ENCODE peak calls at places on chromosomes 6 and 20, in six cellular contexts. Y is HCT116, K is colonic mucosa, V is IMR-90, I is endodermal cell, D is HepG2. A is an unnamed sample.

GRCh38 chr20:19952392-19952791 is 64.8 kb upstream of the NAA20 start:
- DNase-seq in Y (no peak), K (no peak), V (no peak), I (no peak), D (no peak), A (no peak)

GRCh38 chr6:12327391-12327790 is 37.2 kb downstream of the EDN1 start:
- DNase-seq in Y (no peak), K (no peak), V (peak), I (no peak), D (no peak), A (no peak)

GRCh38 chr20:19947611-19948264 is 69.4 kb upstream of the NAA20 start:
- DNase-seq in Y (no peak), K (no peak), V (peak), I (peak), D (no peak), A (peak)

GRCh38 chr6:912871-913663 is 220.1 kb upstream of the EXOC2 start:
- DNase-seq in Y (peak), K (no peak), V (peak), I (peak), D (peak), A (peak)

GRCh38 chr20:3129094-3129493 is 30.6 kb downstream of the FASTKD5 start:
- DNase-seq in Y (no peak), K (no peak), V (no peak), I (no peak), D (no peak), A (no peak)

GRCh38 chr6:83183082-83183828 is 9.8 kb downstream of the PGM3 start:
- DNase-seq in Y (no peak), K (no peak), V (peak), I (no peak), D (no peak), A (no peak)

GRCh38 chr6:136210450-136211165 is 39.5 kb downstream of the MTFR2 start:
- DNase-seq in Y (no peak), K (no peak), V (no peak), I (no peak), D (no peak), A (no peak)

GRCh38 chr20:60071965-60072364 is 113.7 kb downstream of the CDH26 start:
- DNase-seq in Y (no peak), K (no peak), V (peak), I (no peak), D (no peak), A (no peak)

GRCh38 chr6:129280719-129281118 is 397.8 kb downstream of the LAMA2 start:
- DNase-seq in Y (no peak), K (no peak), V (no peak), I (no peak), D (no peak), A (no peak)

GRCh38 chr20:63978319-63979220 is 872 bp downstream of the SAMD10 start:
- DNase-seq in Y (no peak), K (peak), V (peak), I (peak), D (peak), A (peak)

GRCh38 chr6:132298344-132298949 is 102.8 kb downstream of the MOXD1 start:
- DNase-seq in Y (peak), K (peak), V (peak), I (peak), D (peak), A (peak)

GRCh38 chr20:33415948-33416347 is 14.6 kb upstream of the CDK5RAP1 start:
- DNase-seq in Y (no peak), K (peak), V (peak), I (peak), D (peak), A (peak)

GRCh38 chr20:57439432-57439831 is 48.2 kb downstream of the RBM38 start:
- DNase-seq in Y (no peak), K (peak), V (no peak), I (no peak), D (no peak), A (no peak)

GRCh38 chr6:147287869-147288271 is 83.7 kb downstream of the STXBP5 start:
- DNase-seq in Y (peak), K (no peak), V (peak), I (no peak), D (no peak), A (no peak)

GRCh38 chr6:158022749-158023596 is 41.3 kb downstream of the SYNJ2 start:
- DNase-seq in Y (no peak), K (no peak), V (no peak), I (peak), D (no peak), A (no peak)

DNA sequence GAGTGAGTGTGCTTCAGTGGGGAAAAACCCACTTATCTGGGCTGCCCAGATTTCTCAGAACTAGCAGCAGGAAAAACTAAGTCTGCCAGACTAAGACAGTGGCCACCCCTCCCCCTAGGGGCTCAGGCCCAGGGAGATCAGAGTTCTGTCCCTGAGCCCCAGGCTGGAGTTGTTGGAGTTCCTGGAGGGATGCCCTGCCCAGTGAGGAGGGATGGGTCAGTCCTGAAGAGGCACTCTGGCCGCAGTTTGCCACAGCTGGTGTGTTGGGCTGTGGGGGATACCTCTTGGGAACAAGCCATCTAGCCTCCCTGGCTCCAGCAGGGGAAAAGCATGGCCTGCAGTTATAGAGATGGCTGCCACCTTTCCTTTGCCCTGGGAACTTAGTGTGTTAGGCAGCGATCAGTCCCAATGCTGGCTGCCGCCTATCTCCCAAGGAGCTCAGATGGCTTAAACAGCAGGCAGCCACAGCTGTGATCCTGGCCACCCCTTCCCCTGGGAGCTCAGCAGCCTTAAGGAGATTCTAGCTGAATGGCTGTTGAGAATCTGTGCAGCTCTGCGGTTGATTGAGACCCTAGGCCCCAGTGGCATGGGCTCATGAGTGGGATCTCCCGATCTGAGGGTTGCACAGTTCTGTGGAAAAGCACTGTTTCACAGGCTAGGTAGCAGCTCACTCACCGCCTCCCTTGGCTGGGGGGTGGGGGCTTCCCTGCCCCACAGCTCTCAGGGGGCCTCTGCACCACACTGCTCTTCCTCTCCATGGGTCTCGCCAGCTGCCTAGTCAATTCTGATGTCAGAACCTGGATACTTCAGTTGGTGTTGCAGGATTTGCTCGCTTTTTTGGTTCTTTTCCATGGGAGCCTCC is 13.2 kb downstream of the SIRPG start:
- DNase-seq in Y (no peak), K (no peak), V (no peak), I (no peak), D (no peak), A (no peak)
- H3K9ac ChIP-seq in Y (no peak), K (no peak), V (no peak), I (no peak), D (no peak), A (no peak)

GRCh38 chr6:42259841-42260395 is 42.3 kb upstream of the MRPS10 start:
- DNase-seq in Y (no peak), K (no peak), V (no peak), I (no peak), D (no peak), A (peak)
- H3K4me3 ChIP-seq in Y (peak), K (no peak), V (no peak), I (no peak), D (no peak), A (no peak)

GRCh38 chr20:62512812-62513211 is 37.0 kb upstream of the GATA5 start:
- DNase-seq in Y (no peak), K (no peak), V (no peak), I (no peak), D (no peak), A (no peak)
- H3K9ac ChIP-seq in Y (no peak), K (no peak), V (no peak), I (no peak), D (no peak), A (no peak)

DNA sequence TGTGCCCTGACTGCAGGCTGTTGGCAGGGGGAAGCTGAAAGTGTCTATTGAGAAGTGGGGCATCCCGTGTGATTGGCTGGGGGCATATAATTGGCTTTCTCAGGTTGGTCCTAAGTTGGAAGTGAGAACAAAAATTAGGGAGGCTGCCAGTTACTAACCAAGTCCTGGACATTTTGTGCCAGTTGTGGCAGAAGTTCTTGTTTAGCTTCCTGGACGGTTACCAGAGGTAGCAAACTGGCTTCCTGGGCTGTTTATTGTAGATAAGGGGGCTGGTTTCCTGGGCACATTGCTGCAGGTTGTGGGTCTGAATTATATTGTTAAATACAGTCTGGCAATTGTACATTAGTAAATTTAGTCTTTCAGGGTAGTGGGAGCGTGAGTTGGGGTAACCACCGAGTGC is 50.6 kb upstream of the SLC2A12 start:
- DNase-seq in Y (no peak), K (no peak), V (no peak), I (no peak), D (no peak), A (no peak)
- H3K4me3 ChIP-seq in Y (no peak), K (no peak), V (no peak), I (no peak), D (no peak), A (no peak)

GRCh38 chr6:97548354-97548753 is 265.3 kb upstream of the MMS22L start:
- DNase-seq in Y (no peak), K (no peak), V (no peak), I (no peak), D (no peak), A (no peak)
- H3K9ac ChIP-seq in Y (no peak), K (no peak), V (no peak), I (no peak), D (no peak), A (no peak)

GRCh38 chr6:30985490-30985889 is 2.0 kb downstream of the MUC21 start:
- DNase-seq in Y (no peak), K (no peak), V (no peak), I (no peak), D (no peak), A (no peak)

GRCh38 chr6:30983439-30983838 is at the start of gene MUC21:
- DNase-seq in Y (no peak), K (no peak), V (no peak), I (no peak), D (no peak), A (no peak)

GRCh38 chr6:30979690-30980089 is 3.8 kb upstream of the MUC21 start:
- DNase-seq in Y (no peak), K (no peak), V (no peak), I (no peak), D (no peak), A (no peak)

GRCh38 chr6:30979076-30979475 is 4.4 kb upstream of the MUC21 start:
- DNase-seq in Y (no peak), K (no peak), V (no peak), I (no peak), D (no peak), A (no peak)

DNA sequence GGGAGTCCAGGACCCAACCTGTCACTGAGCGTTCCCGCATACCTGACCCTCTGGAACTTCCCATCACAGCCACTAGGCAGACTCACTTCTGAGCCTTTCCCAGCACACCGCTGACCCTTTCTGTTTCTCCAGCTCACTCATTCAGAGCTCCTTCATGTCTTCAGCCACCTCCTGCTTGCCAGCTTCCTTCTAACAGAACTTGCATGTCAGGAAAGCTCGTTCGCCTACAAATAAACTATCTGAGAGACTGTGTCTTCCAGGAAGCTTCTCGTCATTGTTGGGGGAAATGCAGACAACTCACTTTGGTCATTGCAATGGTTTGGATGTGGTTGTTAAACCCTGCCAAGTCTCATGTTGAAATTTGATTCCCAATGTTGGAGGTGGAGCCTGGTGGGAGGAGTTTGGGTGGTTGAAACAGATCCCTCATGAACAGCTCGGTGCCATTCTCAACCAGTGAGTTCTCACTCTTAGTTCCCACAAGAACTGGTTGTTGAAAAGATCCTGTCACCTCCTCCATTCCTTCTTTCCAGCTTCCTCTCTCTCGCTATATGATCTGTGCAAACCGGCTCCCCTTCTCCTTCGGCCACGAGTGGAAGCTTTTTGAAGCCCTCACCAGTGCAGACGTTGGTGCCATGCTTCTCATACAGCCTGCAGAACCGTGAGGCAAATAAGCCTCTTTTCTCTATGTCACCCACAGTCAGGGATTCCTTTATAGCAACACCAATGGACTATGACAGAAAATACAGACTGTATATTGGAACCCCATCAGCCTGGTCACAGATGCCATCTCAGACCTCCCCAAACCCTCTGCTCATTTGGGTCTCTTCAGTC is 1.4 kb upstream of the MUC21 start:
- DNase-seq in Y (no peak), K (peak), V (peak), I (peak), D (peak), A (peak)
- H3K4me3 ChIP-seq in Y (no peak), K (no peak), V (peak), I (peak), D (no peak), A (no peak)

GRCh38 chr20:1813674-1814635 is 81.3 kb upstream of the SIRPA start:
- DNase-seq in Y (no peak), K (no peak), V (no peak), I (peak), D (no peak), A (no peak)

GRCh38 chr20:1810926-1811620 is 84.1 kb upstream of the SIRPA start:
- DNase-seq in Y (no peak), K (no peak), V (peak), I (peak), D (peak), A (no peak)

GRCh38 chr20:1811621-1812498 is 83.3 kb upstream of the SIRPA start:
- DNase-seq in Y (no peak), K (no peak), V (peak), I (peak), D (peak), A (no peak)

GRCh38 chr20:1815502-1816085 is 79.6 kb upstream of the SIRPA start:
- DNase-seq in Y (no peak), K (no peak), V (no peak), I (no peak), D (no peak), A (no peak)

DNA sequence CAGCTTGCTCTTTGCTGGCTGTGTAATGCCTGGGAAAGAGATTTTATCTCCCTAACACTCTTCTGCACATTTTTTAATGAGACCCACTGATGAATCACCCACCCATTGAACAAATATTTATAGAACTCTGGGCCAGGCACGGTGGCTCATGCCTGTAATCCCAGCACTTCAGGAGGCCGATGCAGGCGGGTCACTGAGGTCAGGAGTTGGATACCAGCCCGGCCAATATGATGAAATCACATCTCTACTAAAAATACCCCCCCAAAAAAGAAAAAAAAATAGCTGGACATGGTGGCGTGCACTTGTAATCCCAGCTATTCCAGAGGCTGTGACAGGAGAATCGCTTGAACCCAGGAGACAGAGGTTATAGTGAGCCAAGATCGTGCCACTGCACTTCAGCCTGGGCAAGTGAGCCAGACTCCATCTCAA is 82.1 kb upstream of the SIRPA start:
- DNase-seq in Y (no peak), K (no peak), V (peak), I (peak), D (peak), A (no peak)
- H3K9ac ChIP-seq in Y (no peak), K (no peak), V (no peak), I (no peak), D (no peak), A (no peak)

GRCh38 chr20:43460830-43461200 is 3.1 kb downstream of the SRSF6 start:
- DNase-seq in Y (no peak), K (no peak), V (no peak), I (no peak), D (no peak), A (no peak)
- H3K4me3 ChIP-seq in Y (no peak), K (no peak), V (no peak), I (peak), D (no peak), A (no peak)

A was measured in K562.